ENCODE peak calls at places on chromosomes 7 and 10, in ten cellular contexts. One of them, this sample, is unnamed.

GRCh38 chr10:100996678-100997363 is 2.8 kb upstream of the LZTS2 start:
- DNase-seq in HTR-8/SVneo: no peak
- DNase-seq in aorta: no peak
- DNase-seq in Calu3: peak; percentile 45
- DNase-seq in stimulated activated naive CD8-positive, alpha-beta T cell treated with anti-CD3 and anti-CD28 coated beads, Interleukin-15, Interleukin-2, amounts not matched to agents 100 U/mL and 50 U/mL, for 24 hours: peak; percentile 54
- DNase-seq in T-helper 1 cell: peak; percentile 42
- DNase-seq in SK-MEL-5: no peak
- DNase-seq in activated CD4-positive, alpha-beta T cell treated with anti-CD3 and anti-CD28 coated beads, Interleukin-2, amount 50 U/mL, for 1 hour: peak; percentile 25
- DNase-seq in NCI-H1105: no peak
- DNase-seq in astrocyte of the hippocampus: peak; percentile 62
- DNase-seq in this sample: peak; percentile 77

GRCh38 chr10:29078919-29079318 is 210.0 kb upstream of the LYZL1 start:
- DNase-seq in HTR-8/SVneo: no peak
- DNase-seq in aorta: no peak
- DNase-seq in Calu3: no peak
- DNase-seq in stimulated activated naive CD8-positive, alpha-beta T cell treated with anti-CD3 and anti-CD28 coated beads, Interleukin-15, Interleukin-2, amounts not matched to agents 100 U/mL and 50 U/mL, for 24 hours: no peak
- DNase-seq in T-helper 1 cell: no peak
- DNase-seq in SK-MEL-5: no peak
- DNase-seq in activated CD4-positive, alpha-beta T cell treated with anti-CD3 and anti-CD28 coated beads, Interleukin-2, amount 50 U/mL, for 1 hour: no peak
- DNase-seq in NCI-H1105: peak; percentile 71
- DNase-seq in astrocyte of the hippocampus: peak; percentile 44
- DNase-seq in this sample: no peak

GRCh38 chr7:107119376-107120100 is 49.3 kb upstream of the HBP1 start:
- DNase-seq in HTR-8/SVneo: no peak
- DNase-seq in aorta: no peak
- DNase-seq in Calu3: no peak
- DNase-seq in stimulated activated naive CD8-positive, alpha-beta T cell treated with anti-CD3 and anti-CD28 coated beads, Interleukin-15, Interleukin-2, amounts not matched to agents 100 U/mL and 50 U/mL, for 24 hours: no peak
- DNase-seq in T-helper 1 cell: no peak
- DNase-seq in SK-MEL-5: no peak
- DNase-seq in activated CD4-positive, alpha-beta T cell treated with anti-CD3 and anti-CD28 coated beads, Interleukin-2, amount 50 U/mL, for 1 hour: no peak
- DNase-seq in NCI-H1105: no peak
- DNase-seq in astrocyte of the hippocampus: peak; percentile 80
- DNase-seq in this sample: no peak

GRCh38 chr7:27181795-27182275 is 3.2 kb downstream of the HOXA11 start:
- DNase-seq in HTR-8/SVneo: no peak
- DNase-seq in aorta: no peak
- DNase-seq in Calu3: no peak
- DNase-seq in stimulated activated naive CD8-positive, alpha-beta T cell treated with anti-CD3 and anti-CD28 coated beads, Interleukin-15, Interleukin-2, amounts not matched to agents 100 U/mL and 50 U/mL, for 24 hours: no peak
- DNase-seq in T-helper 1 cell: no peak
- DNase-seq in SK-MEL-5: no peak
- DNase-seq in activated CD4-positive, alpha-beta T cell treated with anti-CD3 and anti-CD28 coated beads, Interleukin-2, amount 50 U/mL, for 1 hour: no peak
- DNase-seq in NCI-H1105: no peak
- DNase-seq in astrocyte of the hippocampus: no peak
- DNase-seq in this sample: peak; percentile 46

GRCh38 chr7:65251851-65252620 is 121.6 kb upstream of the ZNF92 start:
- DNase-seq in HTR-8/SVneo: peak; percentile 48
- DNase-seq in aorta: no peak
- DNase-seq in Calu3: peak; percentile 58
- DNase-seq in stimulated activated naive CD8-positive, alpha-beta T cell treated with anti-CD3 and anti-CD28 coated beads, Interleukin-15, Interleukin-2, amounts not matched to agents 100 U/mL and 50 U/mL, for 24 hours: peak; percentile 32
- DNase-seq in T-helper 1 cell: no peak
- DNase-seq in SK-MEL-5: peak; percentile 51
- DNase-seq in activated CD4-positive, alpha-beta T cell treated with anti-CD3 and anti-CD28 coated beads, Interleukin-2, amount 50 U/mL, for 1 hour: peak; percentile 13
- DNase-seq in NCI-H1105: peak; percentile 88
- DNase-seq in astrocyte of the hippocampus: peak; percentile 79
- DNase-seq in this sample: no peak

GRCh38 chr10:21518629-21519321 is 6.7 kb downstream of the SKIDA1 start:
- DNase-seq in HTR-8/SVneo: no peak
- DNase-seq in aorta: no peak
- DNase-seq in Calu3: no peak
- DNase-seq in stimulated activated naive CD8-positive, alpha-beta T cell treated with anti-CD3 and anti-CD28 coated beads, Interleukin-15, Interleukin-2, amounts not matched to agents 100 U/mL and 50 U/mL, for 24 hours: no peak
- DNase-seq in T-helper 1 cell: no peak
- DNase-seq in SK-MEL-5: no peak
- DNase-seq in activated CD4-positive, alpha-beta T cell treated with anti-CD3 and anti-CD28 coated beads, Interleukin-2, amount 50 U/mL, for 1 hour: no peak
- DNase-seq in NCI-H1105: no peak
- DNase-seq in astrocyte of the hippocampus: peak; percentile 77
- DNase-seq in this sample: no peak

GRCh38 chr7:138478499-138478908 is 18.4 kb downstream of the TRIM24 start:
- DNase-seq in HTR-8/SVneo: no peak
- DNase-seq in aorta: no peak
- DNase-seq in Calu3: peak; percentile 12
- DNase-seq in stimulated activated naive CD8-positive, alpha-beta T cell treated with anti-CD3 and anti-CD28 coated beads, Interleukin-15, Interleukin-2, amounts not matched to agents 100 U/mL and 50 U/mL, for 24 hours: no peak
- DNase-seq in T-helper 1 cell: no peak
- DNase-seq in SK-MEL-5: no peak
- DNase-seq in activated CD4-positive, alpha-beta T cell treated with anti-CD3 and anti-CD28 coated beads, Interleukin-2, amount 50 U/mL, for 1 hour: no peak
- DNase-seq in NCI-H1105: no peak
- DNase-seq in astrocyte of the hippocampus: peak; percentile 41
- DNase-seq in this sample: no peak

GRCh38 chr7:102223175-102223574 is 63.5 kb upstream of the SH2B2 start:
- DNase-seq in HTR-8/SVneo: no peak
- DNase-seq in aorta: no peak
- DNase-seq in Calu3: no peak
- DNase-seq in stimulated activated naive CD8-positive, alpha-beta T cell treated with anti-CD3 and anti-CD28 coated beads, Interleukin-15, Interleukin-2, amounts not matched to agents 100 U/mL and 50 U/mL, for 24 hours: no peak
- DNase-seq in T-helper 1 cell: no peak
- DNase-seq in SK-MEL-5: no peak
- DNase-seq in activated CD4-positive, alpha-beta T cell treated with anti-CD3 and anti-CD28 coated beads, Interleukin-2, amount 50 U/mL, for 1 hour: no peak
- DNase-seq in NCI-H1105: no peak
- DNase-seq in astrocyte of the hippocampus: no peak
- DNase-seq in this sample: no peak

GRCh38 chr10:132422169-132422691 is 25.2 kb downstream of the PWWP2B start:
- DNase-seq in HTR-8/SVneo: no peak
- DNase-seq in aorta: no peak
- DNase-seq in Calu3: no peak
- DNase-seq in stimulated activated naive CD8-positive, alpha-beta T cell treated with anti-CD3 and anti-CD28 coated beads, Interleukin-15, Interleukin-2, amounts not matched to agents 100 U/mL and 50 U/mL, for 24 hours: no peak
- DNase-seq in T-helper 1 cell: no peak
- DNase-seq in SK-MEL-5: no peak
- DNase-seq in activated CD4-positive, alpha-beta T cell treated with anti-CD3 and anti-CD28 coated beads, Interleukin-2, amount 50 U/mL, for 1 hour: no peak
- DNase-seq in NCI-H1105: peak; percentile 59
- DNase-seq in astrocyte of the hippocampus: no peak
- DNase-seq in this sample: no peak

GRCh38 chr10:22931948-22932347 is 4.1 kb downstream of the ARMC3 start:
- DNase-seq in HTR-8/SVneo: no peak
- DNase-seq in aorta: no peak
- DNase-seq in Calu3: peak; percentile 32
- DNase-seq in stimulated activated naive CD8-positive, alpha-beta T cell treated with anti-CD3 and anti-CD28 coated beads, Interleukin-15, Interleukin-2, amounts not matched to agents 100 U/mL and 50 U/mL, for 24 hours: no peak
- DNase-seq in T-helper 1 cell: no peak
- DNase-seq in SK-MEL-5: no peak
- DNase-seq in activated CD4-positive, alpha-beta T cell treated with anti-CD3 and anti-CD28 coated beads, Interleukin-2, amount 50 U/mL, for 1 hour: no peak
- DNase-seq in NCI-H1105: peak; percentile 53
- DNase-seq in astrocyte of the hippocampus: peak; percentile 52
- DNase-seq in this sample: no peak

GRCh38 chr10:132106431-132106830 is 40.7 kb downstream of the JAKMIP3 start:
- DNase-seq in HTR-8/SVneo: no peak
- DNase-seq in aorta: no peak
- DNase-seq in Calu3: no peak
- DNase-seq in stimulated activated naive CD8-positive, alpha-beta T cell treated with anti-CD3 and anti-CD28 coated beads, Interleukin-15, Interleukin-2, amounts not matched to agents 100 U/mL and 50 U/mL, for 24 hours: no peak
- DNase-seq in T-helper 1 cell: no peak
- DNase-seq in SK-MEL-5: no peak
- DNase-seq in activated CD4-positive, alpha-beta T cell treated with anti-CD3 and anti-CD28 coated beads, Interleukin-2, amount 50 U/mL, for 1 hour: no peak
- DNase-seq in NCI-H1105: no peak
- DNase-seq in astrocyte of the hippocampus: no peak
- DNase-seq in this sample: no peak

GRCh38 chr7:54799792-54800191 is 40.8 kb upstream of the SEC61G start:
- DNase-seq in HTR-8/SVneo: no peak
- DNase-seq in aorta: no peak
- DNase-seq in Calu3: no peak
- DNase-seq in stimulated activated naive CD8-positive, alpha-beta T cell treated with anti-CD3 and anti-CD28 coated beads, Interleukin-15, Interleukin-2, amounts not matched to agents 100 U/mL and 50 U/mL, for 24 hours: no peak
- DNase-seq in T-helper 1 cell: no peak
- DNase-seq in SK-MEL-5: no peak
- DNase-seq in activated CD4-positive, alpha-beta T cell treated with anti-CD3 and anti-CD28 coated beads, Interleukin-2, amount 50 U/mL, for 1 hour: no peak
- DNase-seq in NCI-H1105: no peak
- DNase-seq in astrocyte of the hippocampus: no peak
- DNase-seq in this sample: no peak

This sample was measured in chondrocyte.